ENCODE peak calls at places on chromosome 15, in seven cellular contexts. H, K, W, V, J, C and X are unnamed samples.
A peak's percentile ranks its signal among the peaks of the same experiment; 100 is the strongest.

GRCh38 chr15:42282926-42283325 is 9.7 kb upstream of the TMEM87A start:
- DNase-seq in H (no peak), W (no peak), J (no peak), K (no peak), C (no peak), V (no peak), X (no peak)

GRCh38 chr15:65306551-65306950 is 2.1 kb downstream of the RNU5B-1 start:
- DNase-seq in H (no peak), J (no peak), W (no peak), V (no peak), C (no peak), K (no peak), X (no peak)

GRCh38 chr15:52417957-52418356 is 110.7 kb downstream of the MYO5A start:
- DNase-seq in V (no peak), K (no peak), H (no peak), W (no peak), C (no peak), J (no peak), X (no peak)

GRCh38 chr15:89332446-89332845 is 2.2 kb downstream of the POLG start:
- DNase-seq in H (no peak), C (no peak), J (peak; percentile 14), W (peak; percentile 58), K (no peak), V (no peak), X (peak; percentile 46)

GRCh38 chr15:33242165-33242564 is 47.7 kb upstream of the FMN1 start:
- DNase-seq in K (no peak), W (peak; percentile 23), V (no peak), J (peak; percentile 94), C (no peak), H (no peak), X (no peak)

GRCh38 chr15:74376226-74376625 is 8.8 kb upstream of the CYP11A1 start:
- DNase-seq in H (no peak), C (no peak), V (no peak), K (no peak), W (no peak), J (no peak), X (no peak)

GRCh38 chr15:27271258-27271657 is 300.3 kb downstream of the GABRG3 start:
- DNase-seq in K (no peak), C (no peak), H (no peak), W (no peak), J (no peak), V (no peak), X (no peak)

GRCh38 chr15:101090460-101090853 is 161.4 kb downstream of the CHSY1 start:
- DNase-seq in H (no peak), C (no peak), J (no peak), V (no peak), K (no peak), W (no peak), X (no peak)

GRCh38 chr15:71782447-71783165 is 27.7 kb upstream of the NR2E3 start:
- DNase-seq in W (no peak), C (no peak), J (no peak), K (no peak), H (no peak), V (no peak), X (no peak)

GRCh38 chr15:90191795-90192494 is 9.2 kb upstream of the SEMA4B start:
- DNase-seq in K (no peak), V (no peak), C (peak; percentile 62), J (no peak), W (peak; percentile 17), H (peak; percentile 75), X (peak; percentile 72)

GRCh38 chr15:82968066-82968465 is 15.5 kb upstream of the HOMER2 start:
- DNase-seq in J (no peak), K (no peak), W (peak; percentile 56), C (no peak), H (no peak), V (no peak), X (no peak)

GRCh38 chr15:70259640-70260066 is 161.9 kb upstream of the TLE3 start:
- DNase-seq in H (no peak), V (no peak), J (no peak), C (no peak), K (no peak), W (no peak), X (no peak)

GRCh38 chr15:61383421-61383820 is 154.3 kb upstream of the RORA start:
- DNase-seq in K (no peak), V (no peak), C (no peak), J (no peak), H (no peak), W (peak; percentile 52), X (no peak)

GRCh38 chr15:39623550-39623931 is 42.7 kb downstream of the THBS1 start:
- DNase-seq in H (no peak), V (no peak), W (no peak), C (no peak), J (no peak), K (peak; percentile 46), X (no peak)

GRCh38 chr15:25790003-25790660 is 73.0 kb downstream of the ATP10A start:
- DNase-seq in V (no peak), H (peak; percentile 55), K (no peak), C (peak; percentile 65), J (peak; percentile 9), W (peak; percentile 88), X (no peak)

GRCh38 chr15:65828566-65828965 is 36.5 kb upstream of the DENND4A start:
- DNase-seq in K (peak; percentile 14), H (no peak), J (no peak), C (no peak), W (no peak), V (no peak), X (no peak)

GRCh38 chr15:61518191-61518950 is 289.3 kb upstream of the RORA start:
- DNase-seq in H (no peak), V (no peak), C (no peak), J (peak; percentile 27), W (no peak), K (no peak), X (no peak)

GRCh38 chr15:60774829-60775228 is 295.9 kb upstream of the ICE2 start:
- DNase-seq in W (no peak), V (no peak), K (no peak), H (no peak), J (no peak), C (no peak), X (no peak)

GRCh38 chr15:31300981-31301686 is 25.5 kb upstream of the KLF13 start:
- DNase-seq in V (no peak), J (no peak), K (no peak), W (no peak), C (no peak), H (no peak), X (peak; percentile 43)

GRCh38 chr15:87167055-87167454 is 1087.4 kb downstream of the AGBL1 start:
- DNase-seq in W (no peak), C (no peak), V (no peak), K (no peak), H (no peak), J (peak; percentile 62), X (no peak)

GRCh38 chr15:76169013-76169412 is 109.2 kb downstream of the TMEM266 start:
- DNase-seq in W (no peak), V (no peak), K (no peak), C (no peak), H (no peak), J (no peak), X (no peak)

GRCh38 chr15:98845138-98845884 is 162.3 kb downstream of the PGPEP1L start:
- DNase-seq in J (no peak), V (no peak), K (no peak), W (no peak), C (no peak), H (no peak), X (no peak)

GRCh38 chr15:63856711-63857458 is 23.1 kb upstream of the HERC1 start:
- DNase-seq in W (peak; percentile 57), C (no peak), V (no peak), K (no peak), J (peak; percentile 42), H (no peak), X (no peak)

GRCh38 chr15:81298606-81299005 is 25.3 kb downstream of the STARD5 start:
- DNase-seq in H (no peak), K (no peak), J (no peak), W (no peak), V (no peak), C (no peak), X (no peak)

GRCh38 chr15:64667736-64668161 is 107.6 kb downstream of the RBPMS2 start:
- DNase-seq in J (no peak), K (no peak), H (no peak), C (no peak), W (peak; percentile 34), V (no peak), X (no peak)

GRCh38 chr15:71080166-71080565 is 35.1 kb upstream of the THSD4 start:
- DNase-seq in W (no peak), J (peak; percentile 49), K (no peak), V (no peak), H (no peak), C (no peak), X (no peak)

GRCh38 chr15:92520914-92521623 is 127.4 kb downstream of the ST8SIA2 start:
- DNase-seq in C (no peak), W (no peak), V (no peak), K (no peak), J (no peak), H (no peak), X (no peak)

GRCh38 chr15:99704444-99704838 is 28.8 kb downstream of the LYSMD4 start:
- DNase-seq in C (no peak), W (peak; percentile 54), K (no peak), V (peak; percentile 42), H (no peak), J (peak; percentile 93), X (peak; percentile 28)

GRCh38 chr15:27234593-27234992 is 263.6 kb downstream of the GABRG3 start:
- DNase-seq in W (no peak), H (no peak), V (no peak), C (no peak), J (no peak), K (no peak), X (no peak)

GRCh38 chr15:74202461-74203401 is at the start of gene STRA6:
- DNase-seq in V (peak; percentile 85), W (no peak), J (no peak), K (no peak), H (no peak), C (no peak), X (peak; percentile 68)

GRCh38 chr15:68930268-68931022 is at the start of gene SPESP1:
- DNase-seq in K (peak; percentile 50), W (peak; percentile 86), V (no peak), J (no peak), C (peak; percentile 59), H (peak; percentile 60), X (no peak)

GRCh38 chr15:74373731-74374647 is 6.5 kb upstream of the CYP11A1 start:
- DNase-seq in C (peak; percentile 94), W (peak; percentile 98), H (peak; percentile 94), K (peak; percentile 93), J (peak; percentile 89), V (peak; percentile 78), X (peak; percentile 97)

GRCh38 chr15:94576889-94577533 is 345.6 kb downstream of the MCTP2 start:
- DNase-seq in K (no peak), H (no peak), J (peak; percentile 25), V (peak; percentile 17), C (no peak), W (peak; percentile 13), X (no peak)

GRCh38 chr15:42348083-42348482 is 11.2 kb upstream of the CAPN3 start:
- DNase-seq in V (no peak), J (peak; percentile 62), H (no peak), W (peak; percentile 47), C (no peak), K (no peak), X (no peak)

GRCh38 chr15:45641374-45641778 is 6.5 kb downstream of the SQOR start:
- DNase-seq in K (no peak), J (peak; percentile 90), C (no peak), V (no peak), H (no peak), W (peak; percentile 66), X (no peak)

GRCh38 chr15:31316135-31316795 is 10.4 kb upstream of the KLF13 start:
- DNase-seq in J (no peak), C (no peak), V (no peak), K (no peak), W (no peak), H (no peak), X (no peak)